ENCODE peak calls at places on chromosome 12, in six cellular contexts. F is AG09319; A is HEK293T; O is stimulated activated CD4-positive, alpha-beta T cell treated with anti-CD3 and anti-CD28 coated beads, Interleukin-2, amount 100 ng/mL, for 48 hours; J is T-helper 9 cell; X is left cardiac atrium. B is an unnamed sample.

GRCh38 chr12:125403145-125403789 is 338.0 kb downstream of the AACS start:
- DNase-seq in A (peak), F (no peak), X (no peak), J (no peak), O (peak), B (peak)

GRCh38 chr12:56634242-56634836 is 4.2 kb upstream of the BAZ2A start:
- DNase-seq in A (peak), X (peak), J (peak), O (no peak), F (no peak), B (peak)

GRCh38 chr12:56188116-56188785 is 1.0 kb downstream of the SMARCC2 start:
- DNase-seq in X (no peak), O (no peak), F (no peak), A (no peak), J (no peak), B (no peak)

GRCh38 chr12:105860556-105861207 is 278.1 kb downstream of the NUAK1 start:
- DNase-seq in O (no peak), A (no peak), J (no peak), X (no peak), F (no peak), B (no peak)

GRCh38 chr12:62130400-62130799 is 129.8 kb upstream of the USP15 start:
- DNase-seq in A (no peak), J (no peak), X (no peak), F (no peak), O (no peak), B (no peak)

GRCh38 chr12:5318874-5319273 is 113.0 kb upstream of the NTF3 start:
- DNase-seq in A (no peak), X (no peak), O (no peak), J (no peak), F (peak), B (no peak)

GRCh38 chr12:120940799-120941198 is 36.6 kb upstream of the SPPL3 start:
- DNase-seq in J (no peak), O (no peak), A (no peak), X (no peak), F (no peak), B (no peak)

GRCh38 chr12:9699898-9700605 is 30.5 kb downstream of the CLEC2D start:
- DNase-seq in J (no peak), O (no peak), A (no peak), F (no peak), X (no peak), B (no peak)

GRCh38 chr12:77594386-77594785 is 236.3 kb upstream of the NAV3 start:
- DNase-seq in J (no peak), F (no peak), A (no peak), O (no peak), X (no peak), B (no peak)

GRCh38 chr12:18827913-18828312 is 90.0 kb downstream of the CAPZA3 start:
- DNase-seq in A (no peak), J (no peak), O (no peak), F (no peak), X (no peak), B (no peak)

GRCh38 chr12:112386726-112387125 is 4.5 kb upstream of the HECTD4 start:
- DNase-seq in O (no peak), A (no peak), J (no peak), X (peak), F (no peak), B (no peak)

GRCh38 chr12:21113266-21113665 is 17.7 kb upstream of the SLCO1B1 start:
- DNase-seq in J (no peak), O (no peak), X (no peak), F (no peak), A (no peak), B (no peak)

GRCh38 chr12:2904260-2904659 is 13.6 kb downstream of the TULP3 start:
- DNase-seq in A (no peak), X (no peak), O (no peak), F (no peak), J (no peak), B (no peak)

GRCh38 chr12:130485291-130486145 is 147.8 kb downstream of the PIWIL1 start:
- DNase-seq in X (no peak), A (no peak), O (no peak), F (no peak), J (no peak), B (no peak)

GRCh38 chr12:3667485-3667884 is 85.4 kb downstream of the CRACR2A start:
- DNase-seq in J (no peak), F (no peak), X (no peak), A (no peak), O (no peak), B (peak)

GRCh38 chr12:29427964-29428363 is 47.0 kb upstream of the ERGIC2 start:
- DNase-seq in A (peak), F (no peak), O (no peak), X (no peak), J (no peak), B (peak)

GRCh38 chr12:119369907-119370546 is 35.5 kb downstream of the CCDC60 start:
- DNase-seq in A (no peak), F (no peak), J (no peak), O (no peak), X (no peak), B (no peak)

GRCh38 chr12:78375461-78375860 is 489.1 kb upstream of the SYT1 start:
- DNase-seq in J (no peak), F (no peak), X (no peak), O (no peak), A (no peak), B (no peak)

GRCh38 chr12:121251838-121252237 is 41.9 kb downstream of the P2RX4 start:
- DNase-seq in X (no peak), F (no peak), O (no peak), J (no peak), A (no peak), B (no peak)

GRCh38 chr12:108784270-108784669 is 53.0 kb upstream of the CORO1C start:
- DNase-seq in A (no peak), F (no peak), O (no peak), X (peak), J (no peak), B (peak)

GRCh38 chr12:40141996-40142395 is 36.1 kb upstream of the SLC2A13 start:
- DNase-seq in A (no peak), F (no peak), X (no peak), J (no peak), O (no peak), B (no peak)

GRCh38 chr12:91781114-91781513 is 364.5 kb downstream of the BTG1 start:
- DNase-seq in O (no peak), X (no peak), J (no peak), A (no peak), F (no peak), B (no peak)

B was measured in H7.